ENCODE peak calls at places on chromosomes 5 and 9, in five cellular contexts. One of them, this sample, is unnamed. For H3K9me3, the result is how much of the 10 kb centered on the place peaks cover.

GRCh38 chr5:124878583-124879345 is 132.3 kb upstream of the ZNF608 start:
- DNase-seq in PC-3: no peak
- DNase-seq in GM12878: no peak
- DNase-seq in MM.1S: no peak
- DNase-seq in fibroblast of lung: no peak
- DNase-seq in this sample: no peak

GRCh38 chr5:69454460-69455249 is 37.9 kb upstream of the OCLN start:
- DNase-seq in PC-3: no peak
- DNase-seq in GM12878: no peak
- DNase-seq in MM.1S: no peak
- DNase-seq in fibroblast of lung: no peak
- DNase-seq in this sample: peak

GRCh38 chr5:138336952-138337684 is 948 bp upstream of the FAM53C start:
- DNase-seq in PC-3: no peak
- DNase-seq in GM12878: no peak
- DNase-seq in MM.1S: no peak
- DNase-seq in fibroblast of lung: peak
- DNase-seq in this sample: no peak

GRCh38 chr9:37200572-37201005 is 80.2 kb downstream of the ZCCHC7 start:
- DNase-seq in PC-3: peak
- DNase-seq in GM12878: no peak
- DNase-seq in MM.1S: no peak
- DNase-seq in fibroblast of lung: peak
- DNase-seq in this sample: no peak

GRCh38 chr5:143214458-143214857 is 189.0 kb downstream of the NR3C1 start:
- DNase-seq in PC-3: no peak
- DNase-seq in GM12878: no peak
- DNase-seq in MM.1S: no peak
- DNase-seq in fibroblast of lung: no peak
- DNase-seq in this sample: peak

GRCh38 chr5:134873987-134874830 is at the start of gene TXNDC15:
- DNase-seq in PC-3: peak
- DNase-seq in GM12878: peak
- DNase-seq in MM.1S: peak
- DNase-seq in fibroblast of lung: peak
- DNase-seq in this sample: peak

GRCh38 chr5:129652353-129653138 is 95.3 kb upstream of the MINAR2 start:
- DNase-seq in PC-3: peak
- DNase-seq in GM12878: no peak
- DNase-seq in MM.1S: no peak
- DNase-seq in fibroblast of lung: no peak
- DNase-seq in this sample: no peak

GRCh38 chr5:128782446-128782845 is 182.8 kb upstream of the SLC27A6 start:
- DNase-seq in PC-3: peak
- DNase-seq in GM12878: no peak
- DNase-seq in MM.1S: no peak
- DNase-seq in fibroblast of lung: peak
- DNase-seq in this sample: no peak

GRCh38 chr5:90221947-90222346 is 187.6 kb downstream of the CETN3 start:
- DNase-seq in PC-3: peak
- DNase-seq in GM12878: no peak
- DNase-seq in MM.1S: no peak
- DNase-seq in fibroblast of lung: no peak
- DNase-seq in this sample: no peak

GRCh38 chr5:94613583-94613982 is 4.8 kb downstream of the KIAA0825 start:
- DNase-seq in PC-3: peak
- DNase-seq in GM12878: no peak
- DNase-seq in MM.1S: peak
- DNase-seq in fibroblast of lung: peak
- DNase-seq in this sample: peak

GRCh38 chr5:64166201-64166959 is 737 bp downstream of the RNF180 start:
- DNase-seq in PC-3: peak
- DNase-seq in GM12878: no peak
- DNase-seq in MM.1S: no peak
- DNase-seq in fibroblast of lung: no peak
- DNase-seq in this sample: peak

GRCh38 chr9:13956107-13956506 is 357.8 kb downstream of the NFIB start:
- DNase-seq in PC-3: peak
- DNase-seq in GM12878: no peak
- DNase-seq in MM.1S: no peak
- DNase-seq in fibroblast of lung: peak
- DNase-seq in this sample: no peak

GRCh38 chr9:19914044-19914443 is 125.2 kb upstream of the SLC24A2 start:
- DNase-seq in PC-3: no peak
- DNase-seq in GM12878: no peak
- DNase-seq in MM.1S: no peak
- DNase-seq in fibroblast of lung: no peak
- DNase-seq in this sample: no peak

GRCh38 chr9:20312732-20313131 is 309.6 kb downstream of the MLLT3 start:
- DNase-seq in PC-3: peak
- DNase-seq in GM12878: no peak
- DNase-seq in MM.1S: no peak
- DNase-seq in fibroblast of lung: peak
- DNase-seq in this sample: no peak

GRCh38 chr5:178788381-178789085 is 58.1 kb upstream of the ZNF354A start:
- DNase-seq in PC-3: no peak
- DNase-seq in GM12878: no peak
- DNase-seq in MM.1S: no peak
- DNase-seq in fibroblast of lung: no peak
- DNase-seq in this sample: no peak

GRCh38 chr9:114860187-114860586 is 54.3 kb upstream of the TNFSF15 start:
- DNase-seq in PC-3: no peak
- DNase-seq in GM12878: no peak
- DNase-seq in MM.1S: no peak
- DNase-seq in fibroblast of lung: no peak
- DNase-seq in this sample: no peak

GRCh38 chr9:97548819-97549540 is 47.5 kb downstream of the TMOD1 start:
- DNase-seq in PC-3: no peak
- DNase-seq in GM12878: no peak
- DNase-seq in MM.1S: no peak
- DNase-seq in fibroblast of lung: no peak
- DNase-seq in this sample: no peak

GRCh38 chr9:15834541-15834940 is 281.7 kb downstream of the CCDC171 start:
- DNase-seq in PC-3: peak
- DNase-seq in GM12878: no peak
- DNase-seq in MM.1S: no peak
- DNase-seq in fibroblast of lung: peak
- DNase-seq in this sample: no peak

GRCh38 chr5:78221964-78222451 is 72.5 kb downstream of the AP3B1 start:
- DNase-seq in PC-3: peak
- DNase-seq in GM12878: peak
- DNase-seq in MM.1S: peak
- DNase-seq in fibroblast of lung: no peak
- DNase-seq in this sample: no peak

GRCh38 chr5:73615085-73615484 is 10.9 kb upstream of the ARHGEF28 start:
- DNase-seq in PC-3: peak
- DNase-seq in GM12878: no peak
- DNase-seq in MM.1S: no peak
- DNase-seq in fibroblast of lung: no peak
- DNase-seq in this sample: no peak

GRCh38 chr9:113508111-113508749 is 44.7 kb downstream of the RGS3 start:
- DNase-seq in PC-3: peak
- DNase-seq in GM12878: no peak
- DNase-seq in MM.1S: no peak
- DNase-seq in fibroblast of lung: peak
- DNase-seq in this sample: no peak

GRCh38 chr9:13942695-13943094 is 371.2 kb downstream of the NFIB start:
- DNase-seq in PC-3: peak
- DNase-seq in GM12878: no peak
- DNase-seq in MM.1S: no peak
- DNase-seq in fibroblast of lung: peak
- DNase-seq in this sample: no peak

GRCh38 chr5:128038641-128039040 is 44.9 kb upstream of the SLC12A2 start:
- DNase-seq in PC-3: peak
- DNase-seq in GM12878: no peak
- DNase-seq in MM.1S: no peak
- DNase-seq in fibroblast of lung: peak
- DNase-seq in this sample: no peak

DNA sequence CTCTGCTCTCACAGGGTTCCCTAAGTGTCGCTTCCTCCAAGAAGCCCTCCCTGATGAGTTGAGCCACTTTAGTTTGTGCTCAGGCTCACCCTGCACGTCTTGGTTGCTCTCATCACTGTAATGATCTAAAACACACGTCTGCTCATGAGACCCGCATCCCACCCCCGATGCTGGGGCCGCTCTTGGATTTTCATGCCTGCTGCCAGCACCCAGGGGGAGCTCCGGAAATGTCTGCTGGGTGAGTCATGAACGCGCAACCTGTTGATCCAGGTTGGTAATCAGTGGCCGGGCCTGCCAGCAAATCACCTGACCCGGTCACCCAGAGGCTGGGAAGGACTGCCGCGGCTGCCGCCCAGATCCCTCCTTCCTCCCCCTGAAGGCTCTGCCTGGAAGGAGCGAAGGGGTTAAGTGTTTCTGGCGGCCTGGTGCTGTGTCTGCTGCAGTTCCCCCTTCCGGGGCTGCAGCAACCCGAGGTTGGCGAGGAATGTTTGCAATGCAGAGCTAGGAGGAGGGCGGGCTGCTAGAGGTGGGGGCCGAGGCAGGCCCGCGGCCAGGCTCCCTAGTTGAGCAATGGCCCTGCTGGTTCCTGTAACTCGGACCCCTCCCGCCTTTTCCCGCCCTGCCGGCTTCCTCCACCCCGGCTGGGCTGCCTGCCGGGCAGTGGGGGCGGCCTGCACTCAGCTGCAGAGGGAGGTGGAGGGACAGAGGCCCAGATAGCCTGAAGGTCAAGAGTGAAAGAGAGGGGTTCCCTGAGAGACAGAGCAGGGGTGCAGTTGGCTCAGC is 156.1 kb upstream of the IER5L start:
- DNase-seq in PC-3: peak
- DNase-seq in GM12878: no peak
- DNase-seq in MM.1S: no peak
- DNase-seq in fibroblast of lung: peak
- DNase-seq in this sample: peak
- H3K4me3 ChIP-seq in PC-3: peak
- H3K4me3 ChIP-seq in GM12878: no peak
- H3K4me3 ChIP-seq in MM.1S: no peak
- H3K4me3 ChIP-seq in fibroblast of lung: peak
- H3K4me3 ChIP-seq in this sample: peak

GRCh38 chr5:1851290-1851934 is 31.3 kb downstream of the IRX4 start:
- DNase-seq in PC-3: no peak
- DNase-seq in GM12878: no peak
- DNase-seq in MM.1S: no peak
- DNase-seq in fibroblast of lung: no peak
- DNase-seq in this sample: peak
- TF ChIP-seq EZH2 in PC-3: no peak
- TF ChIP-seq EZH2 in GM12878: no peak
- TF ChIP-seq EZH2 in MM.1S: no peak
- TF ChIP-seq EZH2 in fibroblast of lung: no peak
- TF ChIP-seq EZH2 in this sample: peak

GRCh38 chr9:102403514-102403913 is 591.6 kb upstream of the CYLC2 start:
- DNase-seq in PC-3: no peak
- DNase-seq in GM12878: no peak
- DNase-seq in MM.1S: peak
- DNase-seq in fibroblast of lung: no peak
- DNase-seq in this sample: no peak

DNA sequence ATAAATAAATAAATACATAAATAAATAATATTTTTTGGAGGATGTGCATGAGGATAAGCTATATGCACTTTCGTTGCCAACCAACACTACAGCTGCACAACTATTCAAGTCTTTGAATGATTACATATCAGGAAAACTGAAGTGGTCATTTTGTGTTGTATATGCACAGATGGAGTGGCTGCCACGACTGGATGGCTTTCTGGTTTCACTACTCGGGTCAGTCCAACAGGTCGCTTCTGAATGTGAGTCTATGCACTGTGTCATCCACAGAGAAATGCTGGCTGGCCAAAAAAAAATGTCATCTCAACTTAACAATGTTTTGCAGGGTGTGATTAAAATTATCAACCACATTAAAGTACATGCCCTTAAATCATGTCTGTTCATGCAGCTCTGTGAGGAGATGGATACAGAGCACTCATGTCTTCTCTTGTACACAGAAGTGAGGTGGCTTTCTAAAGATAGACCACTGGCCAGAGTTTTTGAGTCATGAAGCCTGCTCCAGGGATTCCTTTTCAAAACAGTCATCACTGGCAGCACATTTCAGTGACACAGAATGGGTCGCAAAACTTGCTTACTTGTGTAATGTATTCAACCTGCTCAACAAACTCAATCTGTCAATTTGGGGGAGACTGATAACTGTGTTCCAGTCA is 589.8 kb upstream of the CYLC2 start:
- DNase-seq in PC-3: no peak
- DNase-seq in GM12878: no peak
- DNase-seq in MM.1S: no peak
- DNase-seq in fibroblast of lung: no peak
- DNase-seq in this sample: no peak
- H3K9me3 ChIP-seq in PC-3: under half
- H3K9me3 ChIP-seq in GM12878: under half
- H3K9me3 ChIP-seq in MM.1S: under half
- H3K9me3 ChIP-seq in fibroblast of lung: under half
- H3K9me3 ChIP-seq in this sample: under half

GRCh38 chr9:136820947-136821332 is 13.2 kb downstream of the RABL6 start:
- DNase-seq in PC-3: no peak
- DNase-seq in GM12878: no peak
- DNase-seq in MM.1S: no peak
- DNase-seq in fibroblast of lung: peak
- DNase-seq in this sample: peak
- H3K4me3 ChIP-seq in PC-3: no peak
- H3K4me3 ChIP-seq in GM12878: no peak
- H3K4me3 ChIP-seq in MM.1S: no peak
- H3K4me3 ChIP-seq in fibroblast of lung: peak
- H3K4me3 ChIP-seq in this sample: peak

DNA sequence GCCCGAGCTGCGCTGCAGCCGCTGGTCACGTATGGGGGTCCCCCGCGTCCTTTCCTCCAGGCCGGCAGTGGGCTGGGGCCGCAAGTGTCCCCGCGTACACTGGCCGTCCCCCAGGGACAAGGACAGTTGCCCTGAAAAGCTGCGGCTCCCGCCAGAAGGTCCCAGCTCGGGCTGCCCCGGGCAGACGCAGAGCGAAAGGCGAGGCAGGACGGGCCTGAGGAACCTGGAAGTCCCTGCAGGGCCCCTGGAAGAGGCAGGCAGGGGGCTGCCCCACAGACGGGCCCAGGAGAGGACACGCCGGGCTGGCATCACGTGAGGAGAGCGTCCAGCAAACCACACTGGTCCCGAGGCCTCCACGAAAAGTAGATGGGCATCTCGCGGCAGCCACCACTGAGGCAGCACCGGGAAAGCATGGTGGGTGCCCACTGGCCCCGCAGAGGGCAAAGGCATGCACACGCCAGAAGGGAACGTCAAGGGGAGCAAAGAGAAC is 3.2 kb upstream of the NKD2 start:
- DNase-seq in PC-3: no peak
- DNase-seq in GM12878: no peak
- DNase-seq in MM.1S: no peak
- DNase-seq in fibroblast of lung: no peak
- DNase-seq in this sample: no peak
- TF ChIP-seq EZH2 in PC-3: no peak
- TF ChIP-seq EZH2 in GM12878: no peak
- TF ChIP-seq EZH2 in MM.1S: no peak
- TF ChIP-seq EZH2 in fibroblast of lung: no peak
- TF ChIP-seq EZH2 in this sample: peak

GRCh38 chr5:141241496-141241895 is 3.7 kb upstream of the PCDHB15 start:
- DNase-seq in PC-3: no peak
- DNase-seq in GM12878: no peak
- DNase-seq in MM.1S: no peak
- DNase-seq in fibroblast of lung: no peak
- DNase-seq in this sample: no peak
- H3K9me3 ChIP-seq in PC-3: under half
- H3K9me3 ChIP-seq in GM12878: under half
- H3K9me3 ChIP-seq in MM.1S: under half
- H3K9me3 ChIP-seq in fibroblast of lung: under half
- H3K9me3 ChIP-seq in this sample: under half